ENCODE peak calls at places on chromosomes 12 and 14, in nine cellular contexts. G, N, S, V, U, J, C, H and A are unnamed samples.

GRCh38 chr12:10395390-10395998 is 5.7 kb upstream of the KLRK1 start:
- DNase-seq in G (peak), N (no peak), S (peak), V (no peak), U (peak), J (peak), C (peak), H (no peak), A (no peak)

GRCh38 chr14:103031956-103032355 is 25.4 kb downstream of the CDC42BPB start:
- DNase-seq in G (no peak), N (no peak), S (no peak), V (no peak), U (no peak), J (no peak), C (no peak), H (no peak), A (no peak)

GRCh38 chr14:101849640-101850039 is 88.1 kb downstream of the PPP2R5C start:
- DNase-seq in G (no peak), N (no peak), S (no peak), V (no peak), U (no peak), J (no peak), C (no peak), H (no peak), A (no peak)

GRCh38 chr12:1595026-1595561 is 713 bp upstream of the FBXL14 start:
- DNase-seq in G (peak), N (no peak), S (no peak), V (no peak), U (no peak), J (no peak), C (no peak), H (no peak), A (no peak)

GRCh38 chr12:120055231-120055630 is 61.3 kb downstream of the RAB35 start:
- DNase-seq in G (no peak), N (no peak), S (no peak), V (no peak), U (no peak), J (no peak), C (no peak), H (no peak), A (no peak)

GRCh38 chr12:127041985-127042625 is 1224.9 kb upstream of the TMEM132C start:
- DNase-seq in G (no peak), N (no peak), S (no peak), V (no peak), U (no peak), J (no peak), C (no peak), H (no peak), A (no peak)

GRCh38 chr12:29428630-29429029 is 47.7 kb upstream of the ERGIC2 start:
- DNase-seq in G (no peak), N (no peak), S (no peak), V (no peak), U (no peak), J (no peak), C (peak), H (no peak), A (no peak)

GRCh38 chr14:25406818-25407217 is 356.9 kb upstream of the STXBP6 start:
- DNase-seq in G (no peak), N (no peak), S (no peak), V (no peak), U (no peak), J (no peak), C (no peak), H (no peak), A (no peak)

GRCh38 chr12:121871501-121871900 is 12.8 kb upstream of the HPD start:
- DNase-seq in G (no peak), N (no peak), S (no peak), V (no peak), U (no peak), J (no peak), C (no peak), H (no peak), A (no peak)

GRCh38 chr12:114682920-114683708 is 861 bp downstream of the TBX3 start:
- DNase-seq in G (no peak), N (no peak), S (no peak), V (no peak), U (no peak), J (no peak), C (no peak), H (no peak), A (no peak)

GRCh38 chr12:107178776-107179175 is 85.4 kb upstream of the CRY1 start:
- DNase-seq in G (no peak), N (no peak), S (no peak), V (no peak), U (peak), J (no peak), C (no peak), H (no peak), A (no peak)

GRCh38 chr12:88188180-88188579 is 46.1 kb downstream of the TMTC3 start:
- DNase-seq in G (no peak), N (no peak), S (peak), V (no peak), U (no peak), J (no peak), C (peak), H (no peak), A (no peak)

GRCh38 chr12:98532687-98533304 is 17.4 kb downstream of the TMPO start:
- DNase-seq in G (no peak), N (no peak), S (peak), V (no peak), U (peak), J (no peak), C (peak), H (no peak), A (no peak)

GRCh38 chr12:126668961-126669360 is 1598.0 kb upstream of the TMEM132C start:
- DNase-seq in G (no peak), N (no peak), S (peak), V (no peak), U (no peak), J (no peak), C (peak), H (no peak), A (no peak)

GRCh38 chr14:76917158-76917596 is 91.0 kb downstream of the LRRC74A start:
- DNase-seq in G (no peak), N (no peak), S (peak), V (no peak), U (no peak), J (no peak), C (peak), H (no peak), A (no peak)

GRCh38 chr12:53344487-53344823 is 8.3 kb upstream of the SP7 start:
- DNase-seq in G (no peak), N (no peak), S (no peak), V (no peak), U (no peak), J (no peak), C (no peak), H (no peak), A (no peak)

GRCh38 chr12:96101806-96102205 is 66.4 kb upstream of the LTA4H start:
- DNase-seq in G (no peak), N (no peak), S (no peak), V (no peak), U (no peak), J (no peak), C (no peak), H (no peak), A (no peak)

GRCh38 chr12:100539209-100539608 is 34.3 kb upstream of the GAS2L3 start:
- DNase-seq in G (no peak), N (no peak), S (no peak), V (peak), U (no peak), J (no peak), C (no peak), H (no peak), A (no peak)